ENCODE peak calls at places on chromosomes 5 and 9, in nine cellular contexts. One of them, this sample, is unnamed.

GRCh38 chr9:37911271-37911681 is 7.3 kb upstream of the SLC25A51 start:
- DNase-seq in NCI-H748 treated with DMSO at 0.1 percent for 48 hours: no peak
- DNase-seq in frontal cortex: no peak
- DNase-seq in brain microvascular endothelial cell: peak
- DNase-seq in NCI-H345: no peak
- DNase-seq in suprapubic skin: no peak
- DNase-seq in anterior cingulate cortex: no peak
- DNase-seq in osteoblast: no peak
- DNase-seq in mammary epithelial cell: no peak
- DNase-seq in this sample: no peak

GRCh38 chr9:14686168-14686567 is 7.1 kb downstream of the ZDHHC21 start:
- DNase-seq in NCI-H748 treated with DMSO at 0.1 percent for 48 hours: no peak
- DNase-seq in frontal cortex: no peak
- DNase-seq in brain microvascular endothelial cell: no peak
- DNase-seq in NCI-H345: no peak
- DNase-seq in suprapubic skin: no peak
- DNase-seq in anterior cingulate cortex: no peak
- DNase-seq in osteoblast: no peak
- DNase-seq in mammary epithelial cell: no peak
- DNase-seq in this sample: no peak

GRCh38 chr5:58542709-58543108 is 40.2 kb upstream of the RAB3C start:
- DNase-seq in NCI-H748 treated with DMSO at 0.1 percent for 48 hours: no peak
- DNase-seq in frontal cortex: no peak
- DNase-seq in brain microvascular endothelial cell: no peak
- DNase-seq in NCI-H345: peak
- DNase-seq in suprapubic skin: no peak
- DNase-seq in anterior cingulate cortex: no peak
- DNase-seq in osteoblast: no peak
- DNase-seq in mammary epithelial cell: no peak
- DNase-seq in this sample: no peak

GRCh38 chr5:139470821-139471300 is at the start of gene SMIM33:
- DNase-seq in NCI-H748 treated with DMSO at 0.1 percent for 48 hours: no peak
- DNase-seq in frontal cortex: no peak
- DNase-seq in brain microvascular endothelial cell: no peak
- DNase-seq in NCI-H345: no peak
- DNase-seq in suprapubic skin: no peak
- DNase-seq in anterior cingulate cortex: no peak
- DNase-seq in osteoblast: no peak
- DNase-seq in mammary epithelial cell: no peak
- DNase-seq in this sample: no peak

GRCh38 chr9:104776787-104777186 is 12.9 kb downstream of the NIPSNAP3B start:
- DNase-seq in NCI-H748 treated with DMSO at 0.1 percent for 48 hours: no peak
- DNase-seq in frontal cortex: no peak
- DNase-seq in brain microvascular endothelial cell: no peak
- DNase-seq in NCI-H345: no peak
- DNase-seq in suprapubic skin: no peak
- DNase-seq in anterior cingulate cortex: no peak
- DNase-seq in osteoblast: peak
- DNase-seq in mammary epithelial cell: no peak
- DNase-seq in this sample: no peak

GRCh38 chr9:121538221-121538620 is 38.6 kb upstream of the GGTA1 start:
- DNase-seq in NCI-H748 treated with DMSO at 0.1 percent for 48 hours: no peak
- DNase-seq in frontal cortex: no peak
- DNase-seq in brain microvascular endothelial cell: no peak
- DNase-seq in NCI-H345: peak
- DNase-seq in suprapubic skin: no peak
- DNase-seq in anterior cingulate cortex: no peak
- DNase-seq in osteoblast: no peak
- DNase-seq in mammary epithelial cell: no peak
- DNase-seq in this sample: no peak

GRCh38 chr5:136518814-136519213 is 153.5 kb upstream of the TRPC7 start:
- DNase-seq in NCI-H748 treated with DMSO at 0.1 percent for 48 hours: no peak
- DNase-seq in frontal cortex: no peak
- DNase-seq in brain microvascular endothelial cell: no peak
- DNase-seq in NCI-H345: no peak
- DNase-seq in suprapubic skin: no peak
- DNase-seq in anterior cingulate cortex: no peak
- DNase-seq in osteoblast: no peak
- DNase-seq in mammary epithelial cell: peak
- DNase-seq in this sample: peak

GRCh38 chr9:87387351-87388055 is 110.2 kb upstream of the DAPK1 start:
- DNase-seq in NCI-H748 treated with DMSO at 0.1 percent for 48 hours: no peak
- DNase-seq in frontal cortex: no peak
- DNase-seq in brain microvascular endothelial cell: no peak
- DNase-seq in NCI-H345: no peak
- DNase-seq in suprapubic skin: no peak
- DNase-seq in anterior cingulate cortex: no peak
- DNase-seq in osteoblast: no peak
- DNase-seq in mammary epithelial cell: peak
- DNase-seq in this sample: peak

GRCh38 chr9:86794356-86795046 is 152.8 kb downstream of the GAS1 start:
- DNase-seq in NCI-H748 treated with DMSO at 0.1 percent for 48 hours: no peak
- DNase-seq in frontal cortex: no peak
- DNase-seq in brain microvascular endothelial cell: peak
- DNase-seq in NCI-H345: no peak
- DNase-seq in suprapubic skin: no peak
- DNase-seq in anterior cingulate cortex: no peak
- DNase-seq in osteoblast: no peak
- DNase-seq in mammary epithelial cell: no peak
- DNase-seq in this sample: no peak

GRCh38 chr9:34986541-34987047 is 3.0 kb upstream of the DNAJB5 start:
- DNase-seq in NCI-H748 treated with DMSO at 0.1 percent for 48 hours: peak
- DNase-seq in frontal cortex: no peak
- DNase-seq in brain microvascular endothelial cell: no peak
- DNase-seq in NCI-H345: peak
- DNase-seq in suprapubic skin: no peak
- DNase-seq in anterior cingulate cortex: peak
- DNase-seq in osteoblast: no peak
- DNase-seq in mammary epithelial cell: no peak
- DNase-seq in this sample: no peak

GRCh38 chr9:115614931-115615401 is 497.0 kb upstream of the TNC start:
- DNase-seq in NCI-H748 treated with DMSO at 0.1 percent for 48 hours: no peak
- DNase-seq in frontal cortex: no peak
- DNase-seq in brain microvascular endothelial cell: peak
- DNase-seq in NCI-H345: no peak
- DNase-seq in suprapubic skin: no peak
- DNase-seq in anterior cingulate cortex: no peak
- DNase-seq in osteoblast: peak
- DNase-seq in mammary epithelial cell: peak
- DNase-seq in this sample: peak

GRCh38 chr9:14238518-14238917 is 75.4 kb downstream of the NFIB start:
- DNase-seq in NCI-H748 treated with DMSO at 0.1 percent for 48 hours: no peak
- DNase-seq in frontal cortex: no peak
- DNase-seq in brain microvascular endothelial cell: peak
- DNase-seq in NCI-H345: no peak
- DNase-seq in suprapubic skin: no peak
- DNase-seq in anterior cingulate cortex: no peak
- DNase-seq in osteoblast: no peak
- DNase-seq in mammary epithelial cell: peak
- DNase-seq in this sample: peak

GRCh38 chr5:172187118-172188032 is 649 bp downstream of the STK10 start:
- DNase-seq in NCI-H748 treated with DMSO at 0.1 percent for 48 hours: peak
- DNase-seq in frontal cortex: no peak
- DNase-seq in brain microvascular endothelial cell: peak
- DNase-seq in NCI-H345: peak
- DNase-seq in suprapubic skin: peak
- DNase-seq in anterior cingulate cortex: no peak
- DNase-seq in osteoblast: peak
- DNase-seq in mammary epithelial cell: peak
- DNase-seq in this sample: peak